ENCODE peak calls at places on chromosomes 16 and 17, in eight cellular contexts. F, R, T, B, P, W, K and H are unnamed samples.

GRCh38 chr16:56679813-56680212 is 2.5 kb upstream of the MT1X start:
- DNase-seq in F (no peak), R (no peak), T (no peak), B (no peak), P (no peak), W (no peak), K (no peak), H (no peak)

GRCh38 chr16:10851512-10851911 is 25.5 kb upstream of the CIITA start:
- DNase-seq in F (no peak), R (no peak), T (no peak), B (no peak), P (no peak), W (no peak), K (no peak), H (no peak)

GRCh38 chr17:29169806-29170591 is 10.2 kb downstream of the MYO18A start:
- DNase-seq in F (no peak), R (no peak), T (no peak), B (no peak), P (no peak), W (no peak), K (no peak), H (no peak)

GRCh38 chr17:57554826-57555635 is 190.1 kb downstream of the CCDC182 start:
- DNase-seq in F (no peak), R (no peak), T (no peak), B (no peak), P (no peak), W (no peak), K (no peak), H (no peak)

GRCh38 chr16:86565644-86566511 is 751 bp upstream of the FOXC2 start:
- DNase-seq in F (no peak), R (peak), T (no peak), B (no peak), P (no peak), W (no peak), K (no peak), H (no peak)

GRCh38 chr17:39782481-39782880 is 44.7 kb downstream of the GRB7 start:
- DNase-seq in F (no peak), R (no peak), T (no peak), B (no peak), P (peak), W (no peak), K (no peak), H (no peak)

GRCh38 chr16:89442990-89443726 is 47.2 kb downstream of the ANKRD11 start:
- DNase-seq in F (no peak), R (no peak), T (no peak), B (peak), P (peak), W (no peak), K (no peak), H (peak)

GRCh38 chr17:76887809-76888208 is 19.6 kb downstream of the MGAT5B start:
- DNase-seq in F (no peak), R (no peak), T (no peak), B (no peak), P (no peak), W (no peak), K (no peak), H (no peak)

GRCh38 chr17:18344021-18344420 is 19.3 kb downstream of the SHMT1 start:
- DNase-seq in F (no peak), R (no peak), T (no peak), B (no peak), P (no peak), W (no peak), K (no peak), H (no peak)

GRCh38 chr17:66952031-66952524 is 12.4 kb upstream of the CACNG4 start:
- DNase-seq in F (peak), R (no peak), T (no peak), B (peak), P (peak), W (no peak), K (no peak), H (peak)

GRCh38 chr17:2903193-2903974 is 107.1 kb downstream of the RAP1GAP2 start:
- DNase-seq in F (no peak), R (no peak), T (no peak), B (no peak), P (peak), W (no peak), K (no peak), H (no peak)

GRCh38 chr16:3484328-3485096 is 10.8 kb downstream of the C16orf90 start:
- DNase-seq in F (no peak), R (no peak), T (peak), B (no peak), P (no peak), W (no peak), K (no peak), H (no peak)

DNA sequence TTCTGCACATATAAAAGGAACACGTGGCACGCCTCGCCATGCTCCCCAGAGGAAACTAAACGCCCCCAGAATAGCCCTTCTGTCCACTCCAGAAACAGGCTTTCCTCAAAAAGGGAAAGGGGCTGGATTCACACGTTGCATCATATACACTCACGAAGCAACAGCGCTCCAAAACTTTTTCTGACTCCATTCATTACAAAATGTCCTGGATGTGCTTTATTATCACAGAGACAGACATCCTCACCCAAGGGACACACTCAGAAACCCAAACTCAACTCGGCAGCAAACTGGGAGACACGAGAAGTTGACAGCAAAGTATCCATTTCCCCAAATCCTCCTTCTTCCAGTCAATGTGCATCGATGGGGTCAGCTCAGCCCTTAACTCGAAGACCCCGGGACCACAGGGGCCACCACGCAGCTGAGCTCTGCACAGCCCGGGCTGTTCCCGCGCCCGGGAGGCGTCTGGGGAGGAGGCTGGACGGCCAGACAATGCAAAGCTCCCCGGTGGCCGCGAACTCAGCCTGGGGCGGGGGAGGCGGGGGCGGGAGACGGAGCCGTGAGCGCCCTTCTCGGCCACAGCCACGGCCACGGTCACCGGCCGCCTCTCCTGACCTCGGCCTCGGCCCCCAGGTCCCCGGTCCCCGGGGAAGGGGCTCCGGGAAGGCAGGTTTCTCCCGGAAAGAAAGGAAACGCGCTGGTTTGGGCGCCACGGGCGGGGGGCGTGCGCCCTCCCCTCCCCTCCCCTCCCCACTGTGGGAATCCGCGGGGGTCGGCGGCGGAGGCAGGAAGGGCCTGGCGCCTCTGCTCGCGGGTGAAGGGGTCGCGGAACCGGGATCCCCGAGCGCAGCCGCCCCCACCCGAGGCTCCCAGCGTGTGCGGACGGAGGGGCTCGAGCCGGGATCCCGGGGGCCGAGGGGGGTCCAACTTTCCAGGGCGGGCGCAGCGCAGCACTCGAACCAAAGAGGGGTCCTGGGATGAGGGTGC is 1.2 kb downstream of the NXN start:
- DNase-seq in F (no peak), R (no peak), T (no peak), B (no peak), P (peak), W (no peak), K (no peak), H (peak)
- H3K27ac ChIP-seq in F (peak), R (peak), T (no peak), B (peak), P (peak), W (no peak), K (peak), H (peak)

DNA sequence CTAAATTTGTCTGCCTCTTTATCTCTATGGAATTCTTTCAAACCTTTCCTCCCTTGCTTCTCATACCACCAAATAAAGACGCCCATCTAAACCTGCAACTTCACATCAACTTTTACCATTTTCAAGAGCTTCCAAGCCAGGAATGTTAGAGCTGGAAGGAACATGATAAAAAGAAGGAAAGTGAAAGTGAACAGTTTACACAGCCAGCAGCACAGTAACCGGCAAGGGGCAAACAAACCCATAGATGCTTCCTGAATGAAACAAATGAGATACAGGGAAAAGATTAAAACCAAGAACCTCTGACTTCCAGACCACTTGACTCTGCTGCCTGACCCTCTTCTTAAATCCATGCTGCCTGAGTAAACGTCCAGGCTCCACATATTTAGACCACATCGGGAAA is 231.1 kb upstream of the CA10 start:
- DNase-seq in F (no peak), R (no peak), T (no peak), B (no peak), P (no peak), W (no peak), K (no peak), H (no peak)
- H3K4me3 ChIP-seq in F (no peak), R (no peak), T (no peak), B (no peak), P (no peak), W (no peak), K (peak), H (no peak)

DNA sequence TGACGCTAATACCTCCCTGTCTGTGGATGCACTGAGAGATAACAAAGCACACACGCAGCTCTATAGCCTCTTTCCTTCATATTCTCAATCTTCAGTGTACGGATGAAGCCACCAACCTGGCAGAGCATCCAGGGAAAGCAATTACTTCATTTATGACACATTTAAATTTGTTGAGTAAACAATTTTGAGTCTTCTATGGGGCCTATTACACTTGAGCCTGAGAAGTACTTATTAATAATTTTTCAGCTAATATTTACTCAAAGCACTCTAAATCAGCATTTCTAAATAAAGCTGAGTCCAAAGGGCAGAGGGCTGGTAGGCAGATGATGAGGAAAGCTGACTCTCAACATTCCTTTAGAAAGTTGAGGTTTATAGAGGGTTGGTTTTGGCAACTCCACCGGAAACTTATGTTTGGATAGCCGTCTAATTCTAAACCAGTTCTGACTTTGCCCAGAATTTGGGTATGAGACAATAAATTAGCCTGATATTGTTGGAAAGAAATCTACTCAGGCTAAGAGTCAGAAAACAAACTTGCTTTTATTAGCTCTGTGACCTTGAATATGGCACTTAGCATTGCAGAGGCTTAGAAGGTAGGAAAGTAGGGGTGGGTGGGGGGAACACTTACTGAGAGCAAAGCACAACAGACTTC is 643.5 kb downstream of the CDH11 start:
- DNase-seq in F (no peak), R (no peak), T (no peak), B (no peak), P (peak), W (no peak), K (no peak), H (no peak)
- H3K27ac ChIP-seq in F (no peak), R (no peak), T (no peak), B (no peak), P (no peak), W (no peak), K (no peak), H (no peak)

GRCh38 chr17:78032166-78032565 is 73.7 kb downstream of the TNRC6C start:
- DNase-seq in F (no peak), R (no peak), T (no peak), B (no peak), P (no peak), W (no peak), K (peak), H (no peak)
- H3K4me3 ChIP-seq in F (no peak), R (no peak), T (no peak), B (no peak), P (no peak), W (no peak), K (no peak), H (no peak)

GRCh38 chr17:82528484-82529265 is 9.1 kb downstream of the FOXK2 start:
- DNase-seq in F (peak), R (peak), T (no peak), B (peak), P (peak), W (no peak), K (no peak), H (peak)

GRCh38 chr17:82524540-82524939 is 5.0 kb downstream of the FOXK2 start:
- DNase-seq in F (no peak), R (no peak), T (no peak), B (no peak), P (no peak), W (no peak), K (no peak), H (no peak)

GRCh38 chr17:82525712-82526111 is 6.2 kb downstream of the FOXK2 start:
- DNase-seq in F (no peak), R (no peak), T (no peak), B (no peak), P (no peak), W (no peak), K (no peak), H (no peak)

GRCh38 chr17:82529914-82530300 is 10.4 kb downstream of the FOXK2 start:
- DNase-seq in F (no peak), R (no peak), T (no peak), B (peak), P (no peak), W (no peak), K (no peak), H (no peak)

GRCh38 chr17:82527893-82528292 is 8.4 kb downstream of the FOXK2 start:
- DNase-seq in F (no peak), R (no peak), T (no peak), B (no peak), P (no peak), W (no peak), K (no peak), H (no peak)
- H3K27ac ChIP-seq in F (peak), R (peak), T (no peak), B (peak), P (no peak), W (no peak), K (peak), H (peak)